ENCODE peak calls at places on chromosome 9, in four cellular contexts. C, X, U and E are unnamed samples.

GRCh38 chr9:36046923-36047322 is 10.2 kb downstream of the RECK start:
- DNase-seq in X (no peak), U (no peak), C (no peak), E (no peak)

GRCh38 chr9:84121991-84122523 is 141.5 kb downstream of the RMI1 start:
- DNase-seq in C (peak), X (no peak), U (no peak), E (no peak)

GRCh38 chr9:35910613-35911488 is 1.6 kb downstream of the SPAAR start:
- DNase-seq in X (peak), U (peak), C (peak), E (peak)

GRCh38 chr9:69090943-69091342 is 55.4 kb downstream of the FXN start:
- DNase-seq in U (no peak), X (no peak), C (no peak), E (no peak)

GRCh38 chr9:38622083-38622674 is 1.8 kb upstream of the ANKRD18A start:
- DNase-seq in C (no peak), U (no peak), X (peak), E (peak)

GRCh38 chr9:100669968-100670367 is 92.1 kb downstream of the CAVIN4 start:
- DNase-seq in X (no peak), U (no peak), C (no peak), E (no peak)

GRCh38 chr9:136942112-136942880 is 2.2 kb downstream of the FBXW5 start:
- DNase-seq in X (no peak), U (no peak), C (no peak), E (no peak)

GRCh38 chr9:16459421-16460148 is 410.9 kb downstream of the BNC2 start:
- DNase-seq in X (no peak), C (no peak), U (no peak), E (no peak)

GRCh38 chr9:21591221-21592062 is 109.3 kb upstream of the IFNE start:
- DNase-seq in U (peak), X (no peak), C (peak), E (no peak)

GRCh38 chr9:98251554-98251953 is 3.9 kb downstream of the TBC1D2 start:
- DNase-seq in U (no peak), X (no peak), C (peak), E (no peak)

GRCh38 chr9:38344566-38345324 is 47.8 kb upstream of the ALDH1B1 start:
- DNase-seq in C (no peak), U (no peak), X (no peak), E (no peak)

GRCh38 chr9:136343121-136343883 is 16.0 kb downstream of the GPSM1 start:
- DNase-seq in C (no peak), U (no peak), X (no peak), E (no peak)

GRCh38 chr9:128201441-128202369 is 1.5 kb upstream of the DNM1 start:
- DNase-seq in C (no peak), U (no peak), X (no peak), E (no peak)

GRCh38 chr9:34961574-34962480 is 3.7 kb downstream of the PHF24 start:
- DNase-seq in U (no peak), X (no peak), C (peak), E (no peak)

GRCh38 chr9:133003671-133004090 is 25.2 kb downstream of the GFI1B start:
- DNase-seq in C (no peak), X (no peak), U (no peak), E (no peak)

GRCh38 chr9:20030221-20030620 is 241.4 kb upstream of the SLC24A2 start:
- DNase-seq in C (no peak), X (no peak), U (no peak), E (no peak)

GRCh38 chr9:107700902-107701301 is 211.3 kb upstream of the KLF4 start:
- DNase-seq in U (no peak), C (no peak), X (no peak), E (no peak)

GRCh38 chr9:76026796-76027195 is 136.3 kb downstream of the PCSK5 start:
- DNase-seq in C (no peak), X (no peak), U (no peak), E (no peak)

GRCh38 chr9:93036887-93037475 is 21.5 kb upstream of the SUSD3 start:
- DNase-seq in C (no peak), X (no peak), U (no peak), E (no peak)

GRCh38 chr9:81128701-81129100 is 560.6 kb downstream of the TLE1 start:
- DNase-seq in X (no peak), U (no peak), C (no peak), E (no peak)

GRCh38 chr9:109121218-109121796 is 1.6 kb upstream of the TMEM245 start:
- DNase-seq in C (no peak), U (no peak), X (no peak), E (no peak)

GRCh38 chr9:106862946-106863740 is at the start of gene ZNF462:
- DNase-seq in C (peak), U (no peak), X (peak), E (peak)

GRCh38 chr9:89606049-89606481 is 1.3 kb downstream of the GADD45G start:
- DNase-seq in U (peak), X (peak), C (peak), E (peak)

GRCh38 chr9:95552814-95553546 is 36.2 kb upstream of the PTCH1 start:
- DNase-seq in U (peak), X (peak), C (no peak), E (peak)

GRCh38 chr9:121895836-121896544 is 197.1 kb downstream of the TTLL11 start:
- DNase-seq in C (peak), U (no peak), X (no peak), E (no peak)

GRCh38 chr9:76302947-76303550 is 91.2 kb downstream of the RFK start:
- DNase-seq in X (no peak), C (peak), U (no peak), E (no peak)

GRCh38 chr9:69308217-69308931 is 16.6 kb upstream of the ENTREP1 start:
- DNase-seq in C (no peak), U (no peak), X (no peak), E (no peak)

GRCh38 chr9:131608469-131609115 is 63.3 kb downstream of the PRRT1B start:
- DNase-seq in U (no peak), X (no peak), C (peak), E (no peak)

GRCh38 chr9:128335914-128336313 is 4.4 kb upstream of the SLC27A4 start:
- DNase-seq in U (no peak), X (no peak), C (no peak), E (no peak)

GRCh38 chr9:88732128-88732527 is 197.2 kb downstream of the NXNL2 start:
- DNase-seq in U (no peak), C (peak), X (no peak), E (no peak)

GRCh38 chr9:15276328-15276969 is 30.6 kb downstream of the TTC39B start:
- DNase-seq in C (no peak), U (no peak), X (no peak), E (no peak)

GRCh38 chr9:84301851-84302250 is 38.7 kb downstream of the SLC28A3 start:
- DNase-seq in X (no peak), U (no peak), C (peak), E (no peak)

DNA sequence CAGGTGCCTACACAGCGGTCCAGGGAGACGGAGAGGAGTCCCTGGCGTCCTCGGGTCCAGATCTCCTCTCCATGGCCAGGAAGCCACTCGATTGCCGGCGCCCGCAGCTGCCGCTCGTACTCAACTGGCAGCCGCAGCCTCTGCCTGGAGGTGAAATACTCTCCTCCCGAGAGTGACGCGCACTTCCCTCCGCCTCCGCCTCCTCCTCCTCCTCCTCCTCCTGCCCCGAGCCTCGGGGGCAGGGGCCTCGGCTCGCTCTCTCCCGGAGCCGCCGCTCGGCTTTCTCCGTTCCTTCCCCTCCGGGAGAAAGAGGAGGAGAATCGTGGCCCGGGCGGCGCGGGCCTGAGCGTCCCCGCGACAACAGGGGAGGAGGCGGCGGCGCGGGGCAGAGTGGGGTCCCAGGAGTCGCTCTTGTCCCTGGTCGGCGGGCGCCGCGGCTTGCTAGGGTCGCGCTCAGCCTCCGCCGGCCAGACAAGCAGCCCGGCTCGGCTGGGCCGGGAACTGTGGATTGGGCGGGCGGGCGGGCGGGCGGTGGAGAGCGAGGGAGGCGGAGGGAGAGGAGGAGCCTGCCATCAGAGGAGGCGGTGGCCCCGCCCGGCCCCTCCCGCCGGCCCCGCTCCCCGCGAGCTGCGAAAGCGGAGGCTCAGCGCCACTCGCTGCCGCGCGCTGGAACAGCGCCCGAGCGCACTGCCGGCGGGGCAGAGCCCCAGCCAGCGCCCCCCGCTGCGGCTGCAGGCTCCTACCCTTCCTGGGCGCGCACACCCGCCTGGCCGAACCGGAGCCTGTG is at the start of gene CEMIP2:
- DNase-seq in C (peak), U (peak), X (peak), E (peak)
- TF ChIP-seq CTCF in C (peak), U (peak), X (no peak), E (no peak)

GRCh38 chr9:18869725-18870124 is 163.3 kb downstream of the SAXO1 start:
- DNase-seq in C (no peak), X (no peak), U (no peak), E (no peak)
- TF ChIP-seq CTCF in C (no peak), X (no peak), U (no peak), E (no peak)

DNA sequence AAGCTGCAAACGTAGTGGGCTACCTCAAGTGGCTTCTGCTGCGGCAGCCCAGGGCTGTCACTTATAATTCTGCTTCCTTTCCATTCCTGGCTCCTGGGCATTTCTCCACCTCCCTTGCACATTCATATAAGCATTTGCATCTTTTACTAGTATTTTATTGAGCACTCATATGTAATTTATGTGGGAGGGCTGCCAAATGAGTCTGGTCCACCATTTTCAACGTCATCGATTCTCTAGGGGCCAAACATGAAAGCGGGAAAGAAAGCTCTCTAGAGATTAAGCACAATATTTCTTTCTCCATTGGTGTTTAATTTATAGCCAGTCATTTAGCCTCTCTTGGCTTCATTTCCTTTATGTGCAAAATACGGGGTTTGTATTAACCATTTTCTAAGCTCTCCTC is 183.7 kb downstream of the ROR2 start:
- DNase-seq in X (no peak), U (no peak), C (no peak), E (no peak)
- TF ChIP-seq CTCF in X (no peak), U (no peak), C (no peak), E (no peak)

DNA sequence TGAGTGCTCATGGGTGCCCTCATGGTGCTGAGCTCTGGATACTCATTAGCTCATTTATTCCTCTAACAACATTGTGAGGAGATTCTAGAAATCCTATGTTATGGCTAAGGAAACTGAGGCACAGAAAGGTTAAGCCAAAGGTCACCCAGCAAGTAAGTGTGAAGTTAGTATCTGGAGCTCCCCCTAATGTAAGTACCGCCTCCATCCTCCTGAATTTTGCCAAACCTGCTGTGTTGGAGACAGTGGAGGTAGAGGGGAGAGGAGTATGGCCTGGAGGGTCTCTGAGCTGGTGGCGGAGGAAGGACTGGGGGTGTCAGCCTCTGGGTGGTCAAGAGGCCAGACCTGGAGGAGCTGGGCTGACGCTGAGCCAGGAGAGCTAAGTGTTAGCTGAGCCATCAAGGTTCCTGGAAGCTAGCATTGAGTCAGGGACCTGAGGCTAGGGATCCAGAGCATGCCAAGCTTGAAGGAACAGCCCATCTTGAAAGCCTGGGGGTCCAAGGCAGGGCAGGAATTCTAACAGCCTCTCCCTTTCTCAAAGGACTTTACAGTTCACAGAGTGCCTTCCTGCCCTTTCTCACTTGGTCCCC is 114.8 kb downstream of the RGS3 start:
- DNase-seq in X (no peak), C (no peak), U (no peak), E (peak)
- TF ChIP-seq CTCF in X (no peak), C (no peak), U (no peak), E (no peak)

GRCh38 chr9:13351768-13352386 is 72.4 kb upstream of the MPDZ start:
- DNase-seq in C (peak), U (no peak), X (peak), E (no peak)
- TF ChIP-seq CTCF in C (peak), U (no peak), X (peak), E (peak)

DNA sequence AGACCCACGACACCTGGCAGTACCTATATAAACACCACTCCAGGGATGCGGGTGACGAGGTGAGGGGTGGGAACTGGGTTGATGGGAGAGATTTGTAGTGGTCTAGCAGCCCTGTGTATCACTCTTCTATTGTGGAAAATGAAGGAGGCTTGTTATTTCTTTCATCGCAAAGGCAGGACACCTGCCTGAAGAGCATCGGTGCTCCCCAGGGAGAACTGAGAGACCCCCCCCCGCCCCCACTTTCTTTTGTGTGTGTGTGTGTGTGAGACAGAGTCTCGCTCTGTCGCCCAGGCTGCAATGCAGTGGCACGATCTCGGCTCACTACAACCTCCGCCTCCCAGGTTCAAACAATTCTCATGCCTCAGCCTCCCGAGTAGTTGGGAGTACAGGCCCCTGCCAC is 8.3 kb upstream of the WDR5 start:
- DNase-seq in X (no peak), C (no peak), U (no peak), E (no peak)
- TF ChIP-seq CTCF in X (no peak), C (no peak), U (no peak), E (no peak)

GRCh38 chr9:104686081-104686480 is 8.2 kb upstream of the OR13D1 start:
- DNase-seq in X (no peak), C (no peak), U (no peak), E (no peak)

GRCh38 chr9:104682642-104683041 is 11.7 kb upstream of the OR13D1 start:
- DNase-seq in X (no peak), C (peak), U (no peak), E (no peak)
- TF ChIP-seq CTCF in X (peak), C (peak), U (peak), E (peak)

GRCh38 chr9:31314241-31314640 is 1070.2 kb upstream of the ACO1 start:
- DNase-seq in C (no peak), U (no peak), X (no peak), E (no peak)
- TF ChIP-seq CTCF in C (no peak), U (no peak), X (no peak), E (no peak)

GRCh38 chr9:124442826-124443225 is 7.4 kb upstream of the ADGRD2 start:
- DNase-seq in X (no peak), U (no peak), C (no peak), E (no peak)
- TF ChIP-seq CTCF in X (no peak), U (no peak), C (no peak), E (no peak)